ENCODE peak calls at places on chromosomes 2 and 18, in five cellular contexts. N, O, E, U and K are unnamed samples.

GRCh38 chr2:12169060-12169406 is 422.6 kb downstream of the LPIN1 start:
- DNase-seq in N (no peak), O (peak; percentile 62), E (no peak), U (no peak), K (no peak)

GRCh38 chr2:132651115-132652099 is 18.6 kb downstream of the LYPD1 start:
- DNase-seq in N (no peak), O (no peak), E (no peak), U (peak; percentile 12), K (peak; percentile 27)

GRCh38 chr2:28296243-28296642 is 96.4 kb upstream of the FOSL2 start:
- DNase-seq in N (no peak), O (no peak), E (no peak), U (peak; percentile 21), K (no peak)

GRCh38 chr2:101814752-101815151 is 117.2 kb downstream of the MAP4K4 start:
- DNase-seq in N (no peak), O (no peak), E (no peak), U (no peak), K (no peak)

GRCh38 chr2:201440182-201440581 is 11.1 kb downstream of the TRAK2 start:
- DNase-seq in N (peak; percentile 61), O (no peak), E (no peak), U (peak; percentile 52), K (peak; percentile 77)

GRCh38 chr2:35447210-35447609 is 908.4 kb upstream of the CRIM1 start:
- DNase-seq in N (no peak), O (no peak), E (no peak), U (no peak), K (no peak)

GRCh38 chr2:141105763-141106162 is 1025.1 kb downstream of the LRP1B start:
- DNase-seq in N (no peak), O (no peak), E (no peak), U (no peak), K (no peak)

GRCh38 chr2:72214429-72215143 is 66.9 kb upstream of the CYP26B1 start:
- DNase-seq in N (no peak), O (no peak), E (no peak), U (no peak), K (no peak)

GRCh38 chr18:58756148-58756547 is 84.9 kb downstream of the MALT1 start:
- DNase-seq in N (no peak), O (no peak), E (no peak), U (no peak), K (no peak)

GRCh38 chr2:74424139-74424992 is 2.8 kb downstream of the WDR54 start:
- DNase-seq in N (no peak), O (no peak), E (no peak), U (no peak), K (no peak)

GRCh38 chr2:74423226-74424095 is 1.9 kb downstream of the WDR54 start:
- DNase-seq in N (no peak), O (no peak), E (no peak), U (no peak), K (no peak)

GRCh38 chr2:74419345-74419744 is 2.1 kb downstream of the C2orf81 start:
- DNase-seq in N (no peak), O (no peak), E (no peak), U (no peak), K (no peak)

GRCh38 chr2:74420006-74420405 is 1.4 kb downstream of the C2orf81 start:
- DNase-seq in N (no peak), O (no peak), E (no peak), U (no peak), K (no peak)

DNA sequence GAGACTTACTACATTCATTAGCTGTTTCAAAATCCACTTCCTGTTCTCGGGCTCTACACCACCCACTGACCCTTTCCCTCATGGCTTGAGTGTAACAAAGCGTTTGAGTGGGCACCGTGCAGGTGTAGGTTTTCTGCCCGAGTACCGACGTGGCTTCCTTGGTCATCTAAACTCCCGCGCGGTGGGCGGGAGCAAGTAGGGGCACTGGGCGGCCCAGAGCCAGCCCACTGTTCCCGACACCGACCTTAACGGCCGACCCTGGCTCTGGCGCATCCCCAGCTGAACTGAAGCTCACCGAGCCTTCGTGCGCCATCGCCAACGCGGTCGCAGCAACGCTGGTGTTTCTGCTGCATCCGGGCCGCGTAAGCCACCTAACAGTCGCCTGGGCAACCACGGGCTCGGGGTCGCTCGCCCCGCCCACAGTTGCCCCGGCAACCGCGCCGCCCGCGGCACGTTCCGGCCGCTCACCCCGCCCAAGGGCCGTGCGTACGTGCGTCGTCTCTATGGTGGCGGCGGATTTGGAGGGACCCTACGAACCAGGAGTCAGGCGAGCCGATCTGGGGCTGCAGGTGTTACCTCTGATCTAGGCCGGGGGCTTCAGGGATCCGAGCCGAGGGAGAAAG is at the start of the genes C2orf81 and WDR54:
- DNase-seq in N (peak; percentile 91), O (peak; percentile 85), E (peak; percentile 96), U (peak; percentile 79), K (peak; percentile 85)
- TF ChIP-seq POLR2A in N (peak; percentile 43), O (no peak), E (no peak), U (peak; percentile 60), K (peak; percentile 51)

GRCh38 chr2:190911813-190912212 is 31.2 kb downstream of the GLS start:
- DNase-seq in N (no peak), O (no peak), E (no peak), U (no peak), K (no peak)
- H3K4me1 ChIP-seq in N (peaks cover 8% of the 10 kb centered on the region), O (no peaks in the 10 kb centered on the region), E (no peaks in the 10 kb centered on the region), U (no peaks in the 10 kb centered on the region), K (no peaks in the 10 kb centered on the region)

GRCh38 chr2:137659616-137660015 is 304.7 kb upstream of the HNMT start:
- DNase-seq in N (peak; percentile 23), O (no peak), E (no peak), U (no peak), K (no peak)
- TF ChIP-seq CTCF in N (peak; percentile 41), O (no peak), E (no peak), U (no peak), K (no peak)

DNA sequence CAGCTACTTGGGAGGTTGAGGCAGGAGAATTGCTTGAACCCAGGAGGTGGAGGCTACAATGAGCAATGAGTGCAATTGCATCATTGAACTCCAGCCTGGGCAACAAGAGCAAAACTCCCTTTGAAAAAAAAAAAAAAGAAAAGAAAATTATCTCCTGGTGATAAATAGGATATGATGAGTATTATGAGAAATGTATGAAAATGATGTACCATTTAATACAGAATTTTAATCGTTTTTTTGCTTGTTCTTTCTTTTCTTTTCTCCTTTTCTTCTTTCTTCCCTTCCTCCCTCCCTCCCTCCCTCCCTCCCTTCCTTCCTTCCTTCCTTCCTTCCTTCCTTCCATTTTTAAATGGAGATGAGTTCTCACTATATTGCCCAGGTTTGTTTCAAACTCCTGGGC is 40.4 kb downstream of the TTC27 start:
- DNase-seq in N (no peak), O (no peak), E (no peak), U (no peak), K (no peak)
- TF ChIP-seq POLR2A in N (no peak), O (no peak), E (no peak), U (no peak), K (no peak)

DNA sequence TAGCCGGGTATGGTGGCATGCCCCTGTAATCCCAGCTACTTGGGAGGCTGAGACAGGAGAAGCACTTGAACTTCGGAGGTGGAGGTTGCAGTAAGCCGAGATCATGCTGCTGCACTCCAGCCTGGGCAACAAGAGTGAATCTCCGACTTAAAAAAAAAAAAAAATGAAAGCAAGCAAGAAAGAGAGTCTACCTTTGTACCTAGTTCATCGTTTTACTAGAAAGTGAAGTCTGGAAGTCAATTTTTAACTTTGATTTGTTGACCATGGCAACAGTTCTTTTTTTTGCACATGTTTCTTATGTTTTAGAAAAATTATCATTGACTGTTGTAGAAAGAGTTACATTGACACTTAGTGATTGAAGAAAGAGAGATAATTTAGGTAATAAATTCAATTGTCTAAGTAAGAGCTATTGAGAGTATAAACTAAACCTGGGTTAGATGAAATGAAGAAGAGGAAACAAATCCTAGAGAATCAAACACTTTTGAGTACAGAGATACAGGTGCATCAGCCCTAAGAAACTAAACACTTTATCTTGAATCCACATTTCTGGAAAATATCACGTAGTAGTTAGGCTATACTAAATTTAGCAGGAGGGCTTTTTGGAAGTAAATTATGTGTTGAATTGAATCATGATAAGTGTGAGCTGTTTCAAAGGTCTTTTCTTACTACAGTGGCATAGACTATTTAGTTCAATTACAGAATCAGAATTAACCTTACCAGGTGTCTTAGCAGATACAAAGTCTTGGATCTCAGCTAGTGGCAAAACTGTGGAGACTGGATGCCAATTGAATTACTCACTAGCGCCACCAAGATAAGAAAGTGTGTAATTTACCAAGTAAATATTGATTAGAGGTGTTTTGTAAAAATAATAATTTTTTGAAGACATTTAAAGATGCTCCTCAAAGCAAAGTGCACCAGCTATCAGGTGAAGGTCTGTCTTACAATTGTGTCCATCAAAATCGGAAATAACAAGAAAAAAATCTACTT is 303.4 kb upstream of the NRXN1 start:
- DNase-seq in N (no peak), O (no peak), E (no peak), U (no peak), K (no peak)
- H3K4me1 ChIP-seq in N (no peaks in the 10 kb centered on the region), O (no peaks in the 10 kb centered on the region), E (no peaks in the 10 kb centered on the region), U (no peaks in the 10 kb centered on the region), K (no peaks in the 10 kb centered on the region)

GRCh38 chr2:153291718-153292117 is 186.8 kb downstream of the RPRM start:
- DNase-seq in N (no peak), O (no peak), E (no peak), U (no peak), K (no peak)

GRCh38 chr2:153287109-153287801 is 191.3 kb downstream of the RPRM start:
- DNase-seq in N (no peak), O (no peak), E (no peak), U (peak; percentile 47), K (no peak)
- TF ChIP-seq CTCF in N (no peak), O (no peak), E (no peak), U (peak; percentile 81), K (no peak)

DNA sequence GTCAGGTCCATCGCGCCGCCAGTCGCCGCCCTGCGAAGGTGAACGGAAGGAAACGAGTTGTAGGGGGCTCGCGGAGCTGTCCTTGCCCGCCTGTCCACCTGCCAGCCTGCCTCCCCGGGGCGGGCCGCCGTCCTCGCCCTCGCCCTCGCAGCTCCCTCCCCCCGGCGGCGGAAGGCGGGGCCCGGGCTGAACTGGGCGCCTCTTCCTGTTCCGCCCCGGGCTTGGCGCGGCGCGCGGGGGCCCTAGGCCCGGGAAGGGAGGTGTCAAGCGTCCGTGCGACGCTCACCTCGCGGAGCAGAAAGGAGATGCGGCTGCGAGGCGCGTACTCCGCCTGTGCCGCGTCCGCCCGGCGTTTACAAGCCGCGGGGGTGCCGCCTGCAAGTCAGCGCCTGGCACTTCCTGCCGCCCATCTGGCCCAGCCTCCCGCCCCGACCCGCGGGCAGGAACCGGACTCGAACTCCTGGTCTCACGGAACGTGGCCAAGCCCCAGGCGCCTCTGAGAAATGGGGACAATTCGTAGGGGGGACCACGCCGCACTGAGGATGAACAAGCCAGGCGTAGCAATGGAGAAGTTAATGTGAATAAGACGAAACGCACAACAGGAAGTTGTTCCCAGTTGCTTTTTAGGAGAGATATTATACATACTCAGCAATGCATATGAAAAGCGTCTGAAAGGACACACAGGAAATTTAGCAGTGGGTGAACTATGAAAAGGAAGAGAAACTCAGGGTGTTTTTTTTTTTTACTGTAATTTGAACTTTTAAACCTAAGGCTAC is at the start of gene CNPPD1:
- DNase-seq in N (peak; percentile 93), O (peak; percentile 82), E (peak; percentile 96), U (peak; percentile 56), K (peak; percentile 92)
- TF ChIP-seq POLR2A in N (peak; percentile 95), O (peak; percentile 91), E (peak; percentile 97), U (peak; percentile 88), K (peak; percentile 95)